ENCODE peak calls at places on chromosomes 12 and 14, in five cellular contexts. M, T, L, S and F are unnamed samples.

GRCh38 chr12:103075848-103076247 is 118.4 kb downstream of the ASCL1 start:
- DNase-seq in T (no peak), M (no peak), S (no peak), L (no peak), F (no peak)

GRCh38 chr12:113427882-113428281 is 5.7 kb downstream of the SDSL start:
- DNase-seq in L (no peak), S (no peak), M (no peak), T (no peak), F (no peak)

GRCh38 chr14:92754956-92755355 is 6.5 kb upstream of the LGMN start:
- DNase-seq in L (no peak), T (no peak), S (no peak), M (no peak), F (no peak)

GRCh38 chr12:117084405-117085317 is 14.6 kb downstream of the TESC start:
- DNase-seq in T (no peak), S (no peak), L (no peak), M (no peak), F (no peak)

GRCh38 chr14:55127491-55127951 is 1.5 kb upstream of the LGALS3 start:
- DNase-seq in M (peak; percentile 67), T (no peak), L (peak; percentile 84), S (no peak), F (no peak)

GRCh38 chr12:131116437-131117117 is 162.9 kb downstream of the ADGRD1 start:
- DNase-seq in M (no peak), L (peak; percentile 75), S (no peak), T (no peak), F (no peak)

GRCh38 chr12:26369588-26369987 is 174.2 kb downstream of the SSPN start:
- DNase-seq in S (no peak), M (no peak), T (no peak), L (peak; percentile 95), F (no peak)

GRCh38 chr12:110694330-110694891 is 5.5 kb upstream of the HVCN1 start:
- DNase-seq in M (no peak), L (no peak), S (no peak), T (no peak), F (no peak)

GRCh38 chr14:96195441-96196081 is 9.1 kb upstream of the BDKRB2 start:
- DNase-seq in S (no peak), M (no peak), T (no peak), L (no peak), F (no peak)

GRCh38 chr12:63103489-63104131 is 47.4 kb downstream of the AVPR1A start:
- DNase-seq in L (peak; percentile 50), T (no peak), S (no peak), M (no peak), F (no peak)

GRCh38 chr12:49825360-49825970 is 2.7 kb downstream of the NCKAP5L start:
- DNase-seq in L (peak; percentile 88), S (no peak), T (no peak), M (no peak), F (no peak)

GRCh38 chr12:113860950-113861349 is 105.2 kb downstream of the RBM19 start:
- DNase-seq in S (no peak), L (peak; percentile 76), M (no peak), T (no peak), F (no peak)

GRCh38 chr14:59333668-59334067 is 131.5 kb downstream of the GPR135 start:
- DNase-seq in T (no peak), M (no peak), L (peak; percentile 96), S (no peak), F (no peak)

GRCh38 chr12:29148065-29148957 is 767 bp upstream of the FAR2 start:
- DNase-seq in M (peak; percentile 81), L (peak; percentile 61), S (no peak), T (no peak), F (no peak)

GRCh38 chr14:34628681-34629135 is 1.2 kb downstream of the SNX6 start:
- DNase-seq in L (peak; percentile 27), T (peak; percentile 0), M (peak; percentile 70), S (no peak), F (no peak)

GRCh38 chr12:104671407-104672095 is 214.8 kb downstream of the CHST11 start:
- DNase-seq in M (peak; percentile 62), T (peak; percentile 67), S (peak; percentile 75), L (peak; percentile 96), F (peak; percentile 85)

GRCh38 chr12:104680506-104680905 is 223.8 kb downstream of the CHST11 start:
- DNase-seq in S (no peak), T (no peak), M (no peak), L (no peak), F (no peak)

GRCh38 chr12:14185441-14186192 is 179.9 kb upstream of the ATF7IP start:
- DNase-seq in L (peak; percentile 59), M (peak; percentile 75), T (no peak), S (no peak), F (no peak)

GRCh38 chr12:65720739-65721138 is 103.5 kb upstream of the HMGA2 start:
- DNase-seq in S (no peak), M (no peak), T (no peak), L (peak; percentile 11), F (no peak)

GRCh38 chr14:96042218-96042930 is 3.2 kb downstream of the C14orf132 start:
- DNase-seq in M (no peak), S (no peak), L (peak; percentile 73), T (no peak), F (no peak)

GRCh38 chr12:122992386-122992785 is 11.9 kb downstream of the ARL6IP4 start:
- DNase-seq in M (no peak), S (no peak), L (no peak), T (no peak), F (no peak)

GRCh38 chr12:94677778-94678177 is 27.4 kb upstream of the TMCC3 start:
- DNase-seq in L (no peak), S (no peak), M (no peak), T (no peak), F (no peak)

GRCh38 chr14:35973770-35974169 is 147.6 kb downstream of the BRMS1L start:
- DNase-seq in L (no peak), M (no peak), S (no peak), T (no peak), F (no peak)

GRCh38 chr12:47419500-47419899 is 286.3 kb downstream of the RPAP3 start:
- DNase-seq in M (no peak), T (no peak), S (no peak), L (peak; percentile 69), F (no peak)

GRCh38 chr12:11885261-11886038 is 185.3 kb upstream of the BCL2L14 start:
- DNase-seq in L (peak; percentile 54), S (no peak), M (peak; percentile 76), T (no peak), F (no peak)

GRCh38 chr14:70152704-70153103 is 36.0 kb downstream of the SLC8A3 start:
- DNase-seq in S (no peak), L (no peak), T (no peak), M (no peak), F (no peak)

GRCh38 chr14:63933701-63934100 is 80.9 kb downstream of the SYNE2 start:
- DNase-seq in L (no peak), S (no peak), T (no peak), M (no peak), F (no peak)

GRCh38 chr12:21294176-21294575 is 40.5 kb downstream of the SLCO1A2 start:
- DNase-seq in M (no peak), T (no peak), S (no peak), L (no peak), F (no peak)

GRCh38 chr12:15527201-15527782 is 205.0 kb downstream of the PTPRO start:
- DNase-seq in M (peak; percentile 45), S (no peak), T (no peak), L (peak; percentile 60), F (no peak)

GRCh38 chr14:94767321-94767878 is 2.5 kb downstream of the GSC start:
- DNase-seq in T (no peak), S (no peak), M (no peak), L (no peak), F (no peak)

GRCh38 chr12:107092669-107093546 is 441 bp downstream of the CRY1 start:
- DNase-seq in S (peak; percentile 19), L (peak; percentile 80), M (peak; percentile 54), T (peak; percentile 72), F (peak; percentile 22)

GRCh38 chr12:62660763-62661162 is 194.1 kb downstream of the MON2 start:
- DNase-seq in M (no peak), T (no peak), L (peak; percentile 87), S (no peak), F (no peak)

GRCh38 chr12:34391771-34392581 is 369.7 kb downstream of the ALG10 start:
- DNase-seq in T (no peak), M (no peak), S (no peak), L (no peak), F (no peak)

GRCh38 chr14:100106260-100106659 is 41.0 kb downstream of the EVL start:
- DNase-seq in S (no peak), T (peak; percentile 63), L (no peak), M (no peak), F (no peak)

GRCh38 chr12:13208533-13209278 is 12.2 kb downstream of the EMP1 start:
- DNase-seq in S (no peak), T (no peak), L (peak; percentile 64), M (no peak), F (no peak)

GRCh38 chr14:104389326-104390220 is 190.0 kb upstream of the C14orf180 start:
- DNase-seq in T (peak; percentile 34), L (no peak), M (no peak), S (no peak), F (no peak)

GRCh38 chr14:73100334-73100733 is 36.0 kb upstream of the PSEN1 start:
- DNase-seq in M (no peak), T (no peak), S (no peak), L (no peak), F (no peak)

GRCh38 chr12:6606331-6607131 is 648 bp downstream of the CHD4 start:
- DNase-seq in T (peak; percentile 50), S (peak; percentile 43), L (peak; percentile 76), M (peak; percentile 69), F (peak; percentile 43)
- H3K4me1 ChIP-seq in T (peaks cover 37% of the 10 kb centered on the region), S (peaks cover 42% of the 10 kb centered on the region), L (peaks cover 33% of the 10 kb centered on the region), M (peaks cover 20% of the 10 kb centered on the region), F (peaks cover 28% of the 10 kb centered on the region)

GRCh38 chr14:71693373-71693772 is 238.9 kb upstream of the RGS6 start:
- DNase-seq in T (no peak), L (peak; percentile 92), S (no peak), M (no peak), F (no peak)
- H3K9me3 ChIP-seq in T (no peaks in the 10 kb centered on the region), L (no peaks in the 10 kb centered on the region), S (no peaks in the 10 kb centered on the region), M (no peaks in the 10 kb centered on the region), F (no peaks in the 10 kb centered on the region)

GRCh38 chr14:32197919-32198318 is 3.9 kb upstream of the RNU6-7 start:
- DNase-seq in L (no peak), T (no peak), M (no peak), S (no peak), F (no peak)
- H3K27ac ChIP-seq in L (no peak overlapping the region), T (no peak overlapping the region), M (no peak overlapping the region), S (no peak overlapping the region), F (no peak overlapping the region)

GRCh38 chr12:53221203-53222076 is 10.6 kb downstream of the RARG start:
- DNase-seq in S (peak; percentile 39), M (peak; percentile 81), T (peak; percentile 31), L (peak; percentile 88), F (no peak)
- H3K4me1 ChIP-seq in S (peaks cover 64% of the 10 kb centered on the region), M (peaks cover 22% of the 10 kb centered on the region), T (peaks cover 63% of the 10 kb centered on the region), L (peaks cover 61% of the 10 kb centered on the region), F (peaks cover 42% of the 10 kb centered on the region)